ENCODE peak calls at places on chromosome 17, in five cellular contexts. One of them, this sample, is unnamed.
A peak's percentile ranks its signal among the peaks of the same experiment; 100 is the strongest.

GRCh38 chr17:61731330-61731729 is 132.0 kb downstream of the BRIP1 start:
- DNase-seq in endodermal cell: no peak
- DNase-seq in GM13977: no peak
- DNase-seq in tibial nerve: no peak
- DNase-seq in heart right ventricle: no peak
- DNase-seq in this sample: no peak

GRCh38 chr17:5431929-5432556 is 6.9 kb downstream of the C1QBP start:
- DNase-seq in endodermal cell: no peak
- DNase-seq in GM13977: no peak
- DNase-seq in tibial nerve: no peak
- DNase-seq in heart right ventricle: no peak
- DNase-seq in this sample: no peak

GRCh38 chr17:38361700-38362465 is 10.2 kb downstream of the SOCS7 start:
- DNase-seq in endodermal cell: no peak
- DNase-seq in GM13977: no peak
- DNase-seq in tibial nerve: no peak
- DNase-seq in heart right ventricle: no peak
- DNase-seq in this sample: no peak

GRCh38 chr17:38588775-38589174 is 17.0 kb downstream of the SRCIN1 start:
- DNase-seq in endodermal cell: peak; percentile 65
- DNase-seq in GM13977: no peak
- DNase-seq in tibial nerve: no peak
- DNase-seq in heart right ventricle: no peak
- DNase-seq in this sample: no peak

GRCh38 chr17:78241277-78242023 is 10.0 kb downstream of the TMEM235 start:
- DNase-seq in endodermal cell: peak; percentile 87
- DNase-seq in GM13977: peak; percentile 59
- DNase-seq in tibial nerve: no peak
- DNase-seq in heart right ventricle: no peak
- DNase-seq in this sample: no peak

GRCh38 chr17:72590382-72590781 is 469.6 kb downstream of the SOX9 start:
- DNase-seq in endodermal cell: no peak
- DNase-seq in GM13977: no peak
- DNase-seq in tibial nerve: no peak
- DNase-seq in heart right ventricle: no peak
- DNase-seq in this sample: no peak

GRCh38 chr17:41049110-41049509 is 2.0 kb upstream of the KRTAP2-1 start:
- DNase-seq in endodermal cell: no peak
- DNase-seq in GM13977: no peak
- DNase-seq in tibial nerve: no peak
- DNase-seq in heart right ventricle: no peak
- DNase-seq in this sample: no peak

GRCh38 chr17:57670769-57671545 is 74.1 kb downstream of the CCDC182 start:
- DNase-seq in endodermal cell: peak; percentile 41
- DNase-seq in GM13977: peak; percentile 5
- DNase-seq in tibial nerve: no peak
- DNase-seq in heart right ventricle: no peak
- DNase-seq in this sample: no peak

GRCh38 chr17:14784997-14785696 is 480.0 kb downstream of the PMP22 start:
- DNase-seq in endodermal cell: peak; percentile 85
- DNase-seq in GM13977: no peak
- DNase-seq in tibial nerve: no peak
- DNase-seq in heart right ventricle: no peak
- DNase-seq in this sample: no peak

GRCh38 chr17:57666946-57667345 is 78.2 kb downstream of the CCDC182 start:
- DNase-seq in endodermal cell: peak; percentile 42
- DNase-seq in GM13977: no peak
- DNase-seq in tibial nerve: no peak
- DNase-seq in heart right ventricle: no peak
- DNase-seq in this sample: no peak

GRCh38 chr17:60557805-60558204 is 31.8 kb upstream of the APPBP2 start:
- DNase-seq in endodermal cell: no peak
- DNase-seq in GM13977: no peak
- DNase-seq in tibial nerve: no peak
- DNase-seq in heart right ventricle: no peak
- DNase-seq in this sample: no peak

GRCh38 chr17:58525239-58525638 is 10.8 kb upstream of the MTMR4 start:
- DNase-seq in endodermal cell: peak; percentile 71
- DNase-seq in GM13977: no peak
- DNase-seq in tibial nerve: peak; percentile 41
- DNase-seq in heart right ventricle: peak; percentile 72
- DNase-seq in this sample: peak; percentile 57

GRCh38 chr17:69434164-69434579 is 19.7 kb downstream of the MAP2K6 start:
- DNase-seq in endodermal cell: no peak
- DNase-seq in GM13977: no peak
- DNase-seq in tibial nerve: no peak
- DNase-seq in heart right ventricle: no peak
- DNase-seq in this sample: no peak

GRCh38 chr17:43839670-43840101 is 6.7 kb upstream of the MPP3 start:
- DNase-seq in endodermal cell: no peak
- DNase-seq in GM13977: no peak
- DNase-seq in tibial nerve: no peak
- DNase-seq in heart right ventricle: no peak
- DNase-seq in this sample: no peak

GRCh38 chr17:56939869-56940484 is 20.9 kb downstream of the COIL start:
- DNase-seq in endodermal cell: peak; percentile 67
- DNase-seq in GM13977: peak; percentile 71
- DNase-seq in tibial nerve: no peak
- DNase-seq in heart right ventricle: no peak
- DNase-seq in this sample: no peak

GRCh38 chr17:47225436-47225858 is 16.3 kb downstream of the MYL4 start:
- DNase-seq in endodermal cell: no peak
- DNase-seq in GM13977: no peak
- DNase-seq in tibial nerve: peak; percentile 93
- DNase-seq in heart right ventricle: no peak
- DNase-seq in this sample: peak; percentile 78

GRCh38 chr17:76086384-76086783 is 7.4 kb downstream of the ZACN start:
- DNase-seq in endodermal cell: no peak
- DNase-seq in GM13977: no peak
- DNase-seq in tibial nerve: no peak
- DNase-seq in heart right ventricle: no peak
- DNase-seq in this sample: no peak

GRCh38 chr17:19284005-19284959 is 47.1 kb downstream of the EPN2 start:
- DNase-seq in endodermal cell: no peak
- DNase-seq in GM13977: peak; percentile 84
- DNase-seq in tibial nerve: no peak
- DNase-seq in heart right ventricle: no peak
- DNase-seq in this sample: no peak

GRCh38 chr17:57803026-57803425 is 46.8 kb downstream of the MRPS23 start:
- DNase-seq in endodermal cell: peak; percentile 56
- DNase-seq in GM13977: no peak
- DNase-seq in tibial nerve: no peak
- DNase-seq in heart right ventricle: no peak
- DNase-seq in this sample: no peak

GRCh38 chr17:12024332-12024731 is 3.7 kb downstream of the MAP2K4 start:
- DNase-seq in endodermal cell: no peak
- DNase-seq in GM13977: no peak
- DNase-seq in tibial nerve: no peak
- DNase-seq in heart right ventricle: no peak
- DNase-seq in this sample: no peak

GRCh38 chr17:65434878-65435277 is 126.6 kb downstream of the AXIN2 start:
- DNase-seq in endodermal cell: no peak
- DNase-seq in GM13977: no peak
- DNase-seq in tibial nerve: no peak
- DNase-seq in heart right ventricle: no peak
- DNase-seq in this sample: no peak

GRCh38 chr17:10745231-10745630 is 15.4 kb upstream of the TMEM220 start:
- DNase-seq in endodermal cell: no peak
- DNase-seq in GM13977: no peak
- DNase-seq in tibial nerve: no peak
- DNase-seq in heart right ventricle: no peak
- DNase-seq in this sample: no peak

GRCh38 chr17:30310562-30310961 is 18.8 kb upstream of the BLMH start:
- DNase-seq in endodermal cell: no peak
- DNase-seq in GM13977: no peak
- DNase-seq in tibial nerve: no peak
- DNase-seq in heart right ventricle: no peak
- DNase-seq in this sample: no peak

GRCh38 chr17:40356906-40357861 is 7.4 kb downstream of the GJD3 start:
- DNase-seq in endodermal cell: no peak
- DNase-seq in GM13977: no peak
- DNase-seq in tibial nerve: no peak
- DNase-seq in heart right ventricle: no peak
- DNase-seq in this sample: no peak

GRCh38 chr17:59493867-59494266 is 71.5 kb upstream of the DHX40 start:
- DNase-seq in endodermal cell: no peak
- DNase-seq in GM13977: no peak
- DNase-seq in tibial nerve: no peak
- DNase-seq in heart right ventricle: no peak
- DNase-seq in this sample: no peak

GRCh38 chr17:17353625-17354484 is 50.7 kb downstream of the NT5M start:
- DNase-seq in endodermal cell: peak; percentile 39
- DNase-seq in GM13977: no peak
- DNase-seq in tibial nerve: no peak
- DNase-seq in heart right ventricle: no peak
- DNase-seq in this sample: peak; percentile 55

GRCh38 chr17:5500247-5500803 is 14.0 kb downstream of the MIS12 start:
- DNase-seq in endodermal cell: no peak
- DNase-seq in GM13977: peak; percentile 52
- DNase-seq in tibial nerve: no peak
- DNase-seq in heart right ventricle: no peak
- DNase-seq in this sample: no peak

GRCh38 chr17:19320876-19321275 is 41.6 kb downstream of the B9D1 start:
- DNase-seq in endodermal cell: peak; percentile 41
- DNase-seq in GM13977: no peak
- DNase-seq in tibial nerve: no peak
- DNase-seq in heart right ventricle: no peak
- DNase-seq in this sample: peak; percentile 44

GRCh38 chr17:27579897-27580321 is 51.1 kb upstream of the LGALS9 start:
- DNase-seq in endodermal cell: no peak
- DNase-seq in GM13977: peak; percentile 44
- DNase-seq in tibial nerve: no peak
- DNase-seq in heart right ventricle: no peak
- DNase-seq in this sample: no peak

DNA sequence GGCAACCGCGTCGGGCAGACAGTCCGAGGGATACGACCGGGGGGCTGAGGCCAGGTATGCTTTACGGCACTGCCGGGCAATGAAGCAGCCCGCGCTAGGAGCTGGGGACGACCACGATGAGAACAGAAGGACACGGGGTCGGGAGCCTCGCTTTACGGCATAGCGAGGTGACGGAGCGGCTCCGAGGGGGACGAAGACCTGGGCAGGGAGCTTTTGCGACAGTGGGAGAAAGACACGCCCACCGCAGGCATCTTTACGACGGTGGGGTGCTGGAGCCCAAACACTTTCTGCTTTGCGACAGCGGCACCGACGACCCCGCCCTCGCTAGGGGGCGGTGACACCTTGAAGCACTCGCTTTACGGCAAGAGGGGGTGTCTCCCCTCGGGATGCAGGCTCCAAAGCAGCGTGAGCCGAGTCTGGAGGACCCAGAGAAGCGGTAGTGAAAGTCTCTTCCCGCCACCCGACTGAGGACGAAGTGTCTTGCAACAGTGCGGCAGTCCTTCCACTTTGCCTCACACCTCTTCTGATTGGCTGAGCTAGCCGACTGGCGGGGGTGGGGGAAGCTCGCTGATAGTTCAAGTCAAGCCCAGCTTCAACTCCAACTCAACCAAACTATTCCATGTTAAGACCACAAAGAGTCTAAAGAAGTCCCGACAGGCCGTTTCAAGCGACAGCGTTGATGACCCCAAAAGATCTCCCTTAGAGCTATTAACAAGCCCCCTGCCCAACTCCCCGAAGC is 394 bp upstream of the NEURL4 start:
- DNase-seq in endodermal cell: peak; percentile 100
- DNase-seq in GM13977: peak; percentile 99
- DNase-seq in tibial nerve: peak; percentile 97
- DNase-seq in heart right ventricle: peak; percentile 98
- DNase-seq in this sample: peak; percentile 98
- TF ChIP-seq CTCF in endodermal cell: no peak
- TF ChIP-seq CTCF in GM13977: peak; percentile 4
- TF ChIP-seq CTCF in tibial nerve: no peak
- TF ChIP-seq CTCF in heart right ventricle: no peak
- TF ChIP-seq CTCF in this sample: no peak

GRCh38 chr17:55527520-55528118 is 16.4 kb upstream of the SMIM36 start:
- DNase-seq in endodermal cell: peak; percentile 82
- DNase-seq in GM13977: peak; percentile 36
- DNase-seq in tibial nerve: peak; percentile 38
- DNase-seq in heart right ventricle: no peak
- DNase-seq in this sample: no peak
- TF ChIP-seq CTCF in endodermal cell: peak; percentile 87
- TF ChIP-seq CTCF in GM13977: peak; percentile 62
- TF ChIP-seq CTCF in tibial nerve: peak; percentile 62
- TF ChIP-seq CTCF in heart right ventricle: peak; percentile 56
- TF ChIP-seq CTCF in this sample: peak; percentile 36

DNA sequence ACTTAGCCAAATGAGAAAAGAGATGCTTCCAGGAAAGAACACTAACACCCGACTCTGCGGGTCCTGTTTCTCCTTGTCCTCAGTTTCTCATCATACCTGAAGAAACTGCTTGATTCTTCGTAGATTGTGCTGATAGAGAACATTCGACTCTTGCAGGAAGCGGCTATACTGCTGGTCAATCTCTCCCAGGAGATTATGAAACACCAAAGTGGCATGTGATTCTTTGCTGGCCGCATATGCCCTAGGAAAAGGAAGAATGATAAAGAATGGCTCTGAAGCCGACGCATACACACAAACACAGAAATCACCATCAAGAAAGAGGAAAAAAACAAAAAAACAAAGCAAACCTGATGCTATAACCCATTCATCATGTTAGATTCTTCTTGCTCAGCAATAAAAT is 41.8 kb downstream of the STAT3 start:
- DNase-seq in endodermal cell: no peak
- DNase-seq in GM13977: no peak
- DNase-seq in tibial nerve: no peak
- DNase-seq in heart right ventricle: no peak
- DNase-seq in this sample: no peak
- TF ChIP-seq CTCF in endodermal cell: no peak
- TF ChIP-seq CTCF in GM13977: no peak
- TF ChIP-seq CTCF in tibial nerve: no peak
- TF ChIP-seq CTCF in heart right ventricle: no peak
- TF ChIP-seq CTCF in this sample: no peak

GRCh38 chr17:74218436-74218835 is 5.1 kb downstream of the TTYH2 start:
- DNase-seq in endodermal cell: no peak
- DNase-seq in GM13977: no peak
- DNase-seq in tibial nerve: no peak
- DNase-seq in heart right ventricle: no peak
- DNase-seq in this sample: no peak
- TF ChIP-seq CTCF in endodermal cell: no peak
- TF ChIP-seq CTCF in GM13977: no peak
- TF ChIP-seq CTCF in tibial nerve: no peak
- TF ChIP-seq CTCF in heart right ventricle: no peak
- TF ChIP-seq CTCF in this sample: no peak

This sample was measured in suprapubic skin.